ENCODE peak calls at places on chromosomes 1 and 21, in five cellular contexts. D is GM10248, Y is Calu3, Z is GM23338, V is A549. H is an unnamed sample.

GRCh38 chr1:154313066-154313356 is 7.9 kb upstream of the AQP10 start:
- DNase-seq in D (no peak), Y (no peak), Z (no peak), V (no peak), H (no peak)

GRCh38 chr1:200038645-200038986 is 11.1 kb downstream of the NR5A2 start:
- DNase-seq in D (peak), Y (no peak), Z (peak), V (no peak), H (peak)

GRCh38 chr1:86154581-86155060 is 2.0 kb downstream of the COL24A1 start:
- DNase-seq in D (no peak), Y (no peak), Z (peak), V (no peak), H (no peak)

GRCh38 chr1:6519935-6520621 is 28.6 kb upstream of the PLEKHG5 start:
- DNase-seq in D (no peak), Y (no peak), Z (peak), V (no peak), H (no peak)

GRCh38 chr1:42756956-42757891 is 9.6 kb downstream of the P3H1 start:
- DNase-seq in D (peak), Y (peak), Z (peak), V (peak), H (peak)

GRCh38 chr21:25115021-25115420 is 492.3 kb downstream of the MRPL39 start:
- DNase-seq in D (no peak), Y (no peak), Z (no peak), V (no peak), H (no peak)

GRCh38 chr1:63867429-63868176 is 93.8 kb downstream of the ROR1 start:
- DNase-seq in D (no peak), Y (no peak), Z (no peak), V (no peak), H (no peak)

GRCh38 chr1:108016451-108016920 is 51.5 kb upstream of the VAV3 start:
- DNase-seq in D (no peak), Y (no peak), Z (no peak), V (no peak), H (no peak)

GRCh38 chr1:23719162-23719820 is 24.0 kb upstream of the ELOA start:
- DNase-seq in D (no peak), Y (no peak), Z (no peak), V (no peak), H (no peak)

GRCh38 chr1:109619655-109620395 is at the start of gene AMPD2:
- DNase-seq in D (peak), Y (peak), Z (peak), V (peak), H (peak)

GRCh38 chr21:35207322-35207721 is 158.2 kb upstream of the RUNX1 start:
- DNase-seq in D (no peak), Y (no peak), Z (no peak), V (no peak), H (no peak)

GRCh38 chr1:36223373-36223995 is 759 bp upstream of the THRAP3 start:
- DNase-seq in D (peak), Y (no peak), Z (peak), V (peak), H (peak)

GRCh38 chr1:203592728-203593127 is 33.9 kb upstream of the ATP2B4 start:
- DNase-seq in D (no peak), Y (no peak), Z (no peak), V (no peak), H (no peak)

GRCh38 chr1:55639051-55639450 is 423.9 kb upstream of the USP24 start:
- DNase-seq in D (no peak), Y (no peak), Z (no peak), V (no peak), H (no peak)

GRCh38 chr1:51518033-51518729 is 885 bp downstream of the EPS15 start:
- DNase-seq in D (peak), Y (peak), Z (peak), V (peak), H (peak)

GRCh38 chr1:174232761-174233160 is 73.4 kb downstream of the RABGAP1L start:
- DNase-seq in D (no peak), Y (no peak), Z (no peak), V (no peak), H (no peak)
- TF ChIP-seq CTCF in D (no peak), Y (no peak), Z (no peak), V (no peak), H (no peak)

DNA sequence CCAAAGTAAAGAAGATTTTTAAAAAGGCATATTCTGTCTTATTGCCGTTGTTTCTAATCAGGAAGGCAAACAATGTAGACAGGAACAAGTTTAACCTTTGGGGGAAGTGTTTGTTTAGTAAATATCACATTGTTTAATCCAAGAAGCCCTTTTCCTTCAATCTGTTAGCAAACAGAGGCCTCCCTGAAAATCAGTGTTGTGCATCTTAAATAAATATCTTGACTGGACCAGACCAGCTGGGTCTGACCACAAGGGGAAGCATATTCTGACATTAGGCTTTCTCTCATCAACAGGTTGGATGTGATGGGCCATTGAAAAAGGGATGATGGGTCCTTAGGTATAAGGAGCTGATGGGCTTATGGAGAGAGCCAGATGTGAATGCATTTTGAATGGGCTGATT is 81.8 kb upstream of the SGIP1 start:
- DNase-seq in D (no peak), Y (no peak), Z (no peak), V (peak), H (no peak)
- TF ChIP-seq CTCF in D (no peak), Y (no peak), Z (peak), V (no peak), H (peak)

DNA sequence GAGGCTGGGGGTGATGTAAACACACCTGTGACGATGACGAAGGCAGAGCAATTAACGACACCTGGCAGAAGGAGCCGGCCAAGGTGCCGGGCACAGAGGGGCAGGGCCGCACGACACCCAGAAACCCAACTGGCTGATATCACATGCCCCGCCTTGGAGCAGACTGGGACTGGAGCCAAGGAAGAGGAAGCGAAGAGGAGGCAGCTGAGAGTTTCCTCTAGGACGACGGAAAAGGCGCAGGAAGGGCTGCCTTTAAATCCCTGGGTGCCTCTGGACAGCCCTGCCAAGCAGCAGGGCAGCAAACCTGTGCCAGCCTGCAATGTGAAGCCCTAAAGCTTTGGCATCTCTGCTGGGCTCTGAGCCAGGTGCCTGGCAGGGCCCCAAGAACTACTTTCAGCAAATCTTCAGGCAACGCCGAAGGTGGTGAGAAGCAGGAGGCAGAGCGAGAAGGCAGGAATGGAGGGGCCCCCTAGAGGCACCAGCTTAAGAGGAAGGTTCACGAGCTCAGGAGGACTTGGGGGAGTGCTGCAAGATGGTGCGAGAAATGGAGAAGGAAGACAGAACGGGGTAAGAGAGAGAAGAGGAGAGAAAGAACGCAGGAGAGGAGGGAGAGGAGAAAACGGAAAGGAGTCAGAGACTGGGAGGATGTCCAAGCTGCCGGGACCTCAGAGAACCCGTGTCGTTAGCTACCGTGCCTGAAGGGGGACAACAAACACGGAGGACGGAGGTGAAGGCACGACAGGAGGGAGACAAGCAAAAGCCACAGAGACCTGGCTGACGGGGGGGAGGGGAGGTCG is 25.3 kb upstream of the PEF1 start:
- DNase-seq in D (no peak), Y (peak), Z (peak), V (peak), H (no peak)
- TF ChIP-seq CTCF in D (no peak), Y (peak), Z (peak), V (no peak), H (peak)

DNA sequence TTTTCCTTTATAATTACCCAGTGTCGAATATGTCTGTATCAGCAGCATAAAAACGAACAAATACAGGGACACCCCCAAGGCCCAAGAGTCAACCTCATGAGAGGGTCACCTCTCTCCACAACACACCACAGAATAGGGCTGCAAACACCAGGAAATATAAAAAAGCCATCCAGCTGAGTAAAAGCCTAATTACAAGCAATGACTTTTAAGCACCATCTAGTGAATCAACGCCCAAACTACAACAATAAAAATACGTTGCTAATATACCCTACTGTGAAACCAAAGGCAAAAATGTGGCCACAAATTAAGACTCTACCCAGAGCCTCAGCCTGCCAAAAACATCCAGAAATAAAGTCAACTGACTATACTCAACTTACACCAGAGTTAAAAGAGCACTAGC is 817.9 kb upstream of the NEGR1 start:
- DNase-seq in D (no peak), Y (no peak), Z (peak), V (no peak), H (no peak)
- TF ChIP-seq CTCF in D (no peak), Y (no peak), Z (peak), V (no peak), H (no peak)

GRCh38 chr1:1299686-1300351 is 7.9 kb downstream of the ACAP3 start:
- DNase-seq in D (no peak), Y (peak), Z (peak), V (no peak), H (peak)
- TF ChIP-seq CTCF in D (peak), Y (peak), Z (peak), V (no peak), H (peak)

GRCh38 chr1:88593358-88593757 is 90.7 kb upstream of the PKN2 start:
- DNase-seq in D (no peak), Y (no peak), Z (no peak), V (no peak), H (no peak)

DNA sequence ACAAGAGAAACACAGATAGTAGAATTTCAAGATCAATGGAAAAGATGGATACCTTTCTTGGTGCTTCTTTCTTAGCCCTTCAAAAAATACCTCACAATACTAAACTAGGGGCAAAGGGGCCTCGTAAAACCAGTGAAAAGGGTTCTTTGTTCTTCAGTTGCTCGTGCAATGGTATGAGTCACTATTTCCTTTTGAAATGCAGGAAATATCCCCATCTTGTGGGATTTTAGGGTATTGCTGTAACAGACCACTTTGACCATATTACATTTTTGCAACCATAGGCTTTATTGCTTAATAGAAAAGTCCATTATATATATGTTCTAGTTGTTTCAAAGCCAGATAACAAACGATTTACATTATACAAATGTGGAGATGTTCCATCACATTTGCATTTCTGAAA is 88.7 kb upstream of the PKN2 start:
- DNase-seq in D (peak), Y (no peak), Z (peak), V (peak), H (peak)
- TF ChIP-seq CTCF in D (peak), Y (peak), Z (peak), V (no peak), H (peak)

GRCh38 chr1:87495870-87496269 is 167.2 kb downstream of the LMO4 start:
- DNase-seq in D (no peak), Y (no peak), Z (no peak), V (no peak), H (no peak)

GRCh38 chr1:87506147-87506546 is 177.5 kb downstream of the LMO4 start:
- DNase-seq in D (no peak), Y (no peak), Z (no peak), V (peak), H (no peak)

GRCh38 chr1:87497804-87498203 is 169.1 kb downstream of the LMO4 start:
- DNase-seq in D (no peak), Y (no peak), Z (no peak), V (no peak), H (no peak)

DNA sequence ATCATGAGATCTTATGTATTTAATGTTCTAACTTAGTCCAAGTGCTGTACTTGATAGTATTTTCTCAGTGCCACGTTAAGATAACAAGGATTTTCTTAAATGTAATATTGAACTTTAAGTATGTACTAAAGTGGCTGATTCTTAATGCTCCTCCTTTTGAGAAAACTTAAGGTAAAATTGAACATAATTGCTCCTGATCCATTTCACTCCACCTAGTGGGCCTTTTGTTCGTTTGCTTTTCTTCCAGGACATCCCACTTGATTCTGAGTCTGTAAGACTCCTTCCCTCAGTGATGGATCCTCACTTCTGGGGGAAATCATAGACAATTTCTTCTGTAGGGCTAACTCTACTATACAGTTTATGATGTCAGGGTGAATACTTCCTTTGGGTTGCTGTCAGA is 173.1 kb downstream of the LMO4 start:
- DNase-seq in D (no peak), Y (no peak), Z (peak), V (peak), H (no peak)
- TF ChIP-seq CTCF in D (no peak), Y (no peak), Z (peak), V (no peak), H (no peak)

GRCh38 chr1:246267426-246267825 is 239.7 kb downstream of the SMYD3 start:
- DNase-seq in D (no peak), Y (no peak), Z (peak), V (no peak), H (no peak)

GRCh38 chr1:246265481-246265880 is 241.6 kb downstream of the SMYD3 start:
- DNase-seq in D (no peak), Y (no peak), Z (no peak), V (no peak), H (no peak)

GRCh38 chr1:246258250-246258649 is 248.8 kb downstream of the SMYD3 start:
- DNase-seq in D (no peak), Y (no peak), Z (no peak), V (no peak), H (no peak)

GRCh38 chr1:246262281-246262680 is 244.8 kb downstream of the SMYD3 start:
- DNase-seq in D (no peak), Y (no peak), Z (no peak), V (no peak), H (no peak)

GRCh38 chr1:246261641-246262040 is 245.4 kb downstream of the SMYD3 start:
- DNase-seq in D (no peak), Y (no peak), Z (no peak), V (no peak), H (no peak)
- TF ChIP-seq CTCF in D (no peak), Y (no peak), Z (peak), V (no peak), H (no peak)

DNA sequence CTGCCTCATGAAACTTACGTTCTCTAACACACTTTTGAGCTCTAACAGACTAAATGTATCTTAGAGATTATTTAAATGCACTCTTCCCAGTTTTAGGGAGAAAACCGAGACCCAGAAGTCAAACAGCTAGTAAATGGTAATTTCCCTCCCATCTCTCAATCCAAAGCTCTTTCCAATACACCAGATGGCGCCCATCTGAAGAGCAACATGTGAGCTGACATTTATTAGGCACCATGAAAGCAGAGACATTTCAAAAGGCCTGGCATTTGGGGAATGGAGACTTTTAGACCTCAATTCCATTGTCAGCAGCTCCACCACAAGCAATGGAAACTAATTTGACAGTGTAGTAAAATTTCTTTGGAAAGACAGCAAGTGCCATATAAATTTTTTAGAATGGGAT is 191.4 kb downstream of the DAB1 start:
- DNase-seq in D (no peak), Y (no peak), Z (peak), V (peak), H (no peak)
- TF ChIP-seq CTCF in D (no peak), Y (no peak), Z (peak), V (no peak), H (no peak)

DNA sequence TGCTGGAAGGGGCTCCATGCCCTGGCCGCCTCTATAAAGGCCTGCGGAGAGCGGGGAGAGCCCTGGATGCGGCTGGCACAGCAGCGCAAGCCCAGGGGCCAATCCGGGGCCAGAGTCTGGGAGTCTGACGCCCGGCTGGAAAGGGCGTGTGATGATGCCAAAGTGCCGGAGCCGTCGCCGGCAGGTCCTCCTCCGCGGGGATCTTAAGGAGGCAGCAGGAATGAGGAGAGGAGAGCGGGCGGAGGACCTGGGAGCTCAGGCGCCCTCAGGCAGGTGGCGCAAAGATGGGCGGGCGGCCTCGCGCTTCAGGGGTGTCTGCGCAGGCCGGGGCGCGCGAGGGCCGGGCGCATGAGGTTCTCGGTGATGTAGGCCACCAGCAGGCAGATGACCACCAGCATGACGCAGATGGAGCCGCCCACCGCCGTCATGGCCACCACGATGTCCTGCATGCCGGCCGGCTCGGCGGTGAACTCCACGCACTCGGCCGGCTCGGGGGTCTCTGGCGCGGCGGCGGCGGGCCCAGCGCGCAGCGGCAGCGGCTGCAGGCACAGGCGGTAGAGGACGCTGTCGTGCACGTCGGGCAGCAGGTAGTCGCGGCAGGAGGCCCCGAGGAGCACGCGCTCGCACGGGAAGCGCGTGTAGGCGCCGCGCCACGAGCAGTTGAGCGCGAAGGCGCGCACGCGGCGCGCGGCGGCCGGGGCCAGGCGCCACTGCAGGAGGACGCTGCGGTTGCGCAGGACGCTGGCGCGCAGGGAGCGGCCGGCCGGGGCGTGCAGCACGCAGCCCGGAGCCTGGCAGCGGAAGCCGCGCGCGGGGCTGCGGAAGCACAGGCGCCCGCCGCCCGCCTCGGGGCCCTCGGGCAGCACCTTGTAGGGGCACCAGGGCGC is 662 bp downstream of the FNDC10 start:
- DNase-seq in D (no peak), Y (no peak), Z (peak), V (no peak), H (peak)
- TF ChIP-seq CTCF in D (peak), Y (no peak), Z (peak), V (no peak), H (peak)